ENCODE peak calls at places on chromosome 1, in four cellular contexts. One of them, this sample, is unnamed.

GRCh38 chr1:24998554-24999245 is 68.6 kb upstream of the RUNX3 start:
- DNase-seq in K562: no peak
- DNase-seq in HepG2: no peak
- DNase-seq in GM12878: no peak
- DNase-seq in this sample: no peak

GRCh38 chr1:16046865-16047264 is 3.3 kb downstream of the CLCNKB start:
- DNase-seq in K562: no peak
- DNase-seq in HepG2: peak
- DNase-seq in GM12878: no peak
- DNase-seq in this sample: no peak

GRCh38 chr1:239389703-239390102 is 3.3 kb downstream of the CHRM3 start:
- DNase-seq in K562: no peak
- DNase-seq in HepG2: no peak
- DNase-seq in GM12878: no peak
- DNase-seq in this sample: no peak

GRCh38 chr1:163897401-163898169 is 575.8 kb downstream of the NUF2 start:
- DNase-seq in K562: no peak
- DNase-seq in HepG2: no peak
- DNase-seq in GM12878: no peak
- DNase-seq in this sample: peak

GRCh38 chr1:43867946-43868740 is 65.5 kb upstream of the ARTN start:
- DNase-seq in K562: no peak
- DNase-seq in HepG2: no peak
- DNase-seq in GM12878: no peak
- DNase-seq in this sample: no peak

GRCh38 chr1:214660900-214661299 is 57.9 kb downstream of the CENPF start:
- DNase-seq in K562: no peak
- DNase-seq in HepG2: peak
- DNase-seq in GM12878: no peak
- DNase-seq in this sample: no peak

GRCh38 chr1:22854688-22855565 is 117.7 kb downstream of the LACTBL1 start:
- DNase-seq in K562: no peak
- DNase-seq in HepG2: no peak
- DNase-seq in GM12878: peak
- DNase-seq in this sample: no peak

GRCh38 chr1:36206323-36206858 is 17.9 kb upstream of the THRAP3 start:
- DNase-seq in K562: no peak
- DNase-seq in HepG2: no peak
- DNase-seq in GM12878: no peak
- DNase-seq in this sample: no peak

GRCh38 chr1:91617242-91617837 is 116.7 kb downstream of the CDC7 start:
- DNase-seq in K562: peak
- DNase-seq in HepG2: peak
- DNase-seq in GM12878: no peak
- DNase-seq in this sample: peak

GRCh38 chr1:215543191-215543606 is 23.9 kb upstream of the KCTD3 start:
- DNase-seq in K562: no peak
- DNase-seq in HepG2: peak
- DNase-seq in GM12878: peak
- DNase-seq in this sample: no peak

GRCh38 chr1:64004451-64004850 is 199.0 kb upstream of the UBE2U start:
- DNase-seq in K562: no peak
- DNase-seq in HepG2: no peak
- DNase-seq in GM12878: no peak
- DNase-seq in this sample: no peak

GRCh38 chr1:206790502-206791250 is 18.4 kb upstream of the IL10 start:
- DNase-seq in K562: no peak
- DNase-seq in HepG2: no peak
- DNase-seq in GM12878: no peak
- DNase-seq in this sample: no peak

GRCh38 chr1:117576236-117576635 is 29.6 kb upstream of the TENT5C start:
- DNase-seq in K562: no peak
- DNase-seq in HepG2: no peak
- DNase-seq in GM12878: no peak
- DNase-seq in this sample: no peak

GRCh38 chr1:72623299-72623708 is 341.0 kb upstream of the NEGR1 start:
- DNase-seq in K562: no peak
- DNase-seq in HepG2: peak
- DNase-seq in GM12878: peak
- DNase-seq in this sample: no peak

GRCh38 chr1:154574715-154575114 is 7.1 kb downstream of the CHRNB2 start:
- DNase-seq in K562: peak
- DNase-seq in HepG2: no peak
- DNase-seq in GM12878: no peak
- DNase-seq in this sample: no peak

GRCh38 chr1:234214911-234215892 is 158.1 kb upstream of the COA6 start:
- DNase-seq in K562: no peak
- DNase-seq in HepG2: no peak
- DNase-seq in GM12878: no peak
- DNase-seq in this sample: no peak

GRCh38 chr1:113934511-113935055 is 5.5 kb downstream of the HIPK1 start:
- DNase-seq in K562: no peak
- DNase-seq in HepG2: no peak
- DNase-seq in GM12878: no peak
- DNase-seq in this sample: no peak

DNA sequence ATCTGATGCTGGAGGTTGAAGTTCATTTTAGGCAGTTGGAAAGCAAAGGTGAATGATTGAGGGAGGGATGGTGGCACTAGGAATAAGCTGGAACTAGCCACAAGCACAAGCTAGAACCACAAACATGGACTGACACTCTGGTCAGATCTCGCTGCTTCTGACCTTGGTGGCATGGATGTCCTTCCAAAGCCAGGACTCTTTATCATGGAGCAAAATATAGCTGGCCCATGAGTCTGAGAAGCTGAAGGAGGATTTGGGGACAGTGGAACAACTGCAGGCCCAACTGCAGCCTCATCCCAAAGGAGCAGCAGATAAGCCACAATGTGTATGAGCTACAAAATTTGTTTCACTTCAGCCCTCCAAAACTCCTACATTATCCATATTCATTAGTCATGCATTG is 35.5 kb downstream of the SRSF11 start:
- DNase-seq in K562: no peak
- DNase-seq in HepG2: no peak
- DNase-seq in GM12878: no peak
- DNase-seq in this sample: no peak
- TF ChIP-seq POLR2A in K562: no peak
- TF ChIP-seq POLR2A in HepG2: no peak
- TF ChIP-seq POLR2A in GM12878: no peak
- TF ChIP-seq POLR2A in this sample: no peak

GRCh38 chr1:230110971-230111370 is 43.9 kb downstream of the GALNT2 start:
- DNase-seq in K562: no peak
- DNase-seq in HepG2: no peak
- DNase-seq in GM12878: no peak
- DNase-seq in this sample: no peak

GRCh38 chr1:230109066-230109465 is 42.0 kb downstream of the GALNT2 start:
- DNase-seq in K562: no peak
- DNase-seq in HepG2: no peak
- DNase-seq in GM12878: no peak
- DNase-seq in this sample: no peak

GRCh38 chr1:230107941-230108340 is 40.9 kb downstream of the GALNT2 start:
- DNase-seq in K562: no peak
- DNase-seq in HepG2: no peak
- DNase-seq in GM12878: no peak
- DNase-seq in this sample: no peak

GRCh38 chr1:230108580-230108979 is 41.5 kb downstream of the GALNT2 start:
- DNase-seq in K562: no peak
- DNase-seq in HepG2: no peak
- DNase-seq in GM12878: no peak
- DNase-seq in this sample: no peak

DNA sequence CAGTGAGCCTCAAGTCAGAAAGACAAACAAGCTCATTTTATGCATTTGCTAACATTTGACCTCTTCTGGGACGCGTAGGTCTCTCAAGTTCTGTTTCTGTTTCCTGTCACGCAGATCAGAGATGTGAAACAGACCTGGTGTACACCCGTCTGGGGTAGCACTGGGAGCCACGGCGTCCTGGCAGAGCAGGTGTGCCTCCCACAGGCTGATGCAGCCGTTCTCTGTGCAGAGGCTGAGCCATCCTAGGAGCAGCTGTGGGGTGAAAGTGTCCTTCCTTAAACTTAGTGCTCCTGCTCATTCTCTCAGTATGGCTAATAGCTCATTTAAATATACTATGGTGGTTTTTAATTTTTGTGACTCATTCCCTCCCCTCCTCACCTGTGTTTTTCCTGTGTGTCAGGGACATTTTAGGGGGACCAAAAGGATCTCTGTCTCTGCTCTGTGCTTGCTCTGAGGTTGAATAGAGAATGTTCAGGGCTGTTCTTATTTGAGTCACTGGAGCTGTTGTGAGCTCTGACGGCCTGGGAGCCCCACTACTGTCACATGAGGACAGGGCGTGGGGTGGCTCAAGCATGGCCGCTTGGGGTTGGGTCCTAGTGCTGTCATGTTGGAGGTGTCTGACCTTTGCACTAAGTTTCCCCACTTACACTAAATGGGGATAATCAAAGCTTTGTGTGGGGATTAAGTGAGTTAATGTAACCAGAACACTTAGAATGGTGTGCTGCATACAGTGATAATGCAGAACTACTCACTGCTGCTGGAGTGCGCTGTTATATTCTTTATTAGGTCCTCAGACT is 43.0 kb downstream of the GALNT2 start:
- DNase-seq in K562: no peak
- DNase-seq in HepG2: peak
- DNase-seq in GM12878: peak
- DNase-seq in this sample: no peak
- TF ChIP-seq EP300 in K562: no peak
- TF ChIP-seq EP300 in HepG2: no peak
- TF ChIP-seq EP300 in GM12878: peak
- TF ChIP-seq EP300 in this sample: no peak

DNA sequence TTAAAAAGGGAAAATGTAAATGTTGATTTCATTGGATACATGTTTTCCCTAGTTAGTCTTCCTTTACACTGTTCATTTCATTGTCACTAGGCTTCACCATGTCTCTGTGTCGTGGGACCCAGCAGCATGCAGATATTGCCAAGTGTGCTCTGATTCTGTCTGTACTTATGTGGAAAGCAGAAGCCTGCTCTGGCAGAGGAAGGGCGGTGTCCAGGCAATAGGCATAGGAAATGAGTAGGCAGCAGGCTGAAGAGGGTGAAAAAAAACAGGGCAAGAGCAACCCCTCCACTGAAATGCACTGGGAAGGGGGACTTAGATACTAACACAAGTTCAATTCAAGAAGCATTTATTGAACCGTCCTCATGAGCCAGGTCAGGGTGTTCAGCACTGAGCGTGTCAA is 85.2 kb upstream of the VAV3 start:
- DNase-seq in K562: no peak
- DNase-seq in HepG2: no peak
- DNase-seq in GM12878: no peak
- DNase-seq in this sample: no peak
- TF ChIP-seq MYC in K562: no peak
- TF ChIP-seq MYC in HepG2: no peak
- TF ChIP-seq MYC in GM12878: no peak
- TF ChIP-seq MYC in this sample: no peak

GRCh38 chr1:201501144-201501543 is 5.8 kb downstream of the CSRP1 start:
- DNase-seq in K562: no peak
- DNase-seq in HepG2: no peak
- DNase-seq in GM12878: no peak
- DNase-seq in this sample: no peak
- TF ChIP-seq POLR2A in K562: no peak
- TF ChIP-seq POLR2A in HepG2: no peak
- TF ChIP-seq POLR2A in GM12878: no peak
- TF ChIP-seq POLR2A in this sample: no peak